ENCODE peak calls at places on chromosomes 13 and 19, in four cellular contexts. K is HepG2, D is A549, Q is K562. N is an unnamed sample.

GRCh38 chr13:39676315-39676876 is 20.9 kb downstream of the COG6 start:
- DNase-seq in D (peak), Q (peak), K (peak), N (peak)

GRCh38 chr19:13212759-13213330 is 62.6 kb downstream of the IER2 start:
- DNase-seq in Q (peak), D (peak), K (peak), N (peak)

GRCh38 chr19:19169236-19170052 is 619 bp downstream of the MEF2B start:
- DNase-seq in Q (no peak), D (no peak), K (no peak), N (no peak)

GRCh38 chr19:9306443-9306842 is 3.2 kb downstream of the ZNF699 start:
- DNase-seq in Q (no peak), K (no peak), D (no peak), N (peak)

GRCh38 chr19:39428309-39429112 is 7.2 kb downstream of the RPS16 start:
- DNase-seq in K (peak), D (peak), Q (no peak), N (peak)

GRCh38 chr13:48401480-48401879 is 11.4 kb downstream of the LPAR6 start:
- DNase-seq in K (no peak), Q (no peak), D (no peak), N (no peak)

GRCh38 chr13:48640767-48641166 is 13.0 kb upstream of the CYSLTR2 start:
- DNase-seq in Q (no peak), K (no peak), D (no peak), N (no peak)

GRCh38 chr19:41377977-41378707 is 1.8 kb downstream of the TMEM91 start:
- DNase-seq in Q (no peak), K (no peak), D (no peak), N (no peak)

GRCh38 chr13:34733720-34734119 is 208.3 kb upstream of the NBEA start:
- DNase-seq in K (no peak), Q (no peak), D (no peak), N (no peak)

GRCh38 chr19:38149597-38149996 is 74.4 kb downstream of the DPF1 start:
- DNase-seq in K (no peak), Q (peak), D (no peak), N (peak)

GRCh38 chr19:14413355-14413754 is 5.8 kb downstream of the DDX39A start:
- DNase-seq in Q (no peak), K (no peak), D (no peak), N (no peak)

GRCh38 chr19:52690395-52691214 is 44.2 kb downstream of the ZNF611 start:
- DNase-seq in K (peak), Q (peak), D (no peak), N (peak)

GRCh38 chr13:103371271-103371670 is 305.1 kb upstream of the SLC10A2 start:
- DNase-seq in Q (no peak), K (no peak), D (no peak), N (no peak)

GRCh38 chr19:49173198-49173597 is 15.6 kb downstream of the TRPM4 start:
- DNase-seq in Q (no peak), K (no peak), D (no peak), N (no peak)

GRCh38 chr19:36665832-36666231 is 805 bp downstream of the ZNF461 start:
- DNase-seq in K (no peak), Q (no peak), D (no peak), N (no peak)

GRCh38 chr19:41924151-41925145 is 3.8 kb downstream of the ERFL start:
- DNase-seq in D (no peak), K (no peak), Q (no peak), N (no peak)

GRCh38 chr13:31322025-31322424 is 122.2 kb downstream of the B3GLCT start:
- DNase-seq in K (no peak), Q (no peak), D (no peak), N (peak)

GRCh38 chr19:45138303-45138751 is 22.5 kb downstream of the NKPD1 start:
- DNase-seq in Q (no peak), D (no peak), K (no peak), N (no peak)

DNA sequence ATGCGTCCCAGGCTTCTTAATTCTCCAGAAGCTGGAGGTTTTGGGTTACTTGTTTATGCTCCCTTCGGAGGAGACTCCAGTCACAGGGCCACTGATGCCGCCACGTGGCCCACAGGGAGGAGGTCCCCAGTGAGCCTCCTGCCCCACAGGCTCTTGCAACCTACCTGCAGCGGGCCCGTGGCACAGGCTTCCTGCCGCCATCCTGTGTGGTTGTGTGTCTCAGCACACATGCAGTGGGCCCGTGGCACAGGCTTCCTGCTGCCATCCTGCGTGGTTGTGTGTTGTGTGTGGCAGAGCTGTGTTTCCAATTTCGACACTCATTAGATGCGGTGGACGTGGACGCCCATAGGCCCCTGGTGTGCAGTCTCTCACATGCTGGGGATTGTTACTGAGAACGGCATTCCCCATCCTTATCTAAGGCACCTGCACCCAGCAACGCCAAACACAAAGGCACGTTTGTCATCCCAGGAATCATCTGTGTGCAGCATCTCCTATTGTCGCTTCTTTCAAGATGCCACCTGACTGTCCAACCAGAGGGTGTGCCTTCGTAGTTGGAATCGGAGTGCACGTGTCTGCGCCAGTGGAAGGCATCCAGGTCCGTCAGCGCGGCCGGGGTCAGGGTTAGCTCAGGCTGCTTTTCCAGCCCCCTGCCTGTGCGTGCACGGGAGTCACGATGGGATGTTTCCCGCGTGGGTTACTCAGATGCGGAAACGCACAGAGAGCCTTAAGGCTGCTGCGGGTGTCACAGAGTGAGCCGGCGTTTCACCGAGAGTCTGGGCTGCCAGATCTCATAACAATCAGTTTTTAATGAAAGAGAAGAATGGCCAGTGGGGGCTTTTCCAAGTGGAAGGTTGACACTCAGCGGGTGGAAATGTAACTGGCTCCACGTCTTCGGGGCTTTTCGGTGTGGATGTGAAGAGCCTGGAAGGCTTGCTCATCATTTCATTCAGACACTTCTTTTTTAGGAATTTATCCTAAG is 119.8 kb downstream of the ATP11A start:
- DNase-seq in K (no peak), D (no peak), Q (no peak), N (no peak)
- TF ChIP-seq MAZ in K (no peak), D (no peak), Q (no peak), N (no peak)

DNA sequence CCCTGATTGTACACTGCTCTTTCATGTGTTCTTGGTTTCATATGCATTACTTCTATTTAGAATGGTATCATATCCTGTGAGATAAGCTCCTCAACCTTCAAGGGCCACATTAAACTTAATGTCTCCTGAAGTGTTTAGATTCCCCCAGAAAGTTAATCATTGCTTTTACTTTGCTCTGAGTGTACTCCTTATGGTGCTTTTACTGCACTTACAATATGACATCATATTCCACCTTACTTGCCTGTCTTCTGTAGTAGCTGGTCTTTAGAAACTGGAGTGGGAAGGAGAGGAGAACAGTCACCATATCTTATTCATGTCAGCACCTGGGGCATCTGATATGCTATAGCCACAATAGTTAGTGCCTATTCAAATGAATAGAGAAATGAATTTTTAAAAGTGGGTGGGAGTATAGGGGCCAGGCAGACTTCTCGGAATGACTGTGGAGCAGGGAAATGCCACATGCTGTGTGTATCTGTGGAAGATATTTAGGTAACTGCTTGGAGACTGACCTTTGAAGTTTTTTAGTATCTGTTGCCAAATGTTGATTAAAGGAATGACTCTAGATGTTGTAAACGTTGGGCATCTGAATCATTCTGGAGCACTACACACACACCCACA is 40.2 kb downstream of the SLAIN1 start:
- DNase-seq in K (no peak), D (no peak), Q (no peak), N (no peak)
- TF ChIP-seq MAZ in K (no peak), D (no peak), Q (no peak), N (no peak)

GRCh38 chr13:33193428-33193974 is 92.1 kb downstream of the STARD13 start:
- DNase-seq in Q (no peak), D (no peak), K (no peak), N (no peak)
- TF ChIP-seq MAZ in Q (no peak), D (no peak), K (no peak), N (no peak)

GRCh38 chr19:4624301-4624700 is 15.0 kb upstream of the TNFAIP8L1 start:
- DNase-seq in D (no peak), K (no peak), Q (no peak), N (no peak)
- TF ChIP-seq MAZ in D (no peak), K (no peak), Q (no peak), N (no peak)

N was measured in IMR-90.